ENCODE peak calls at places on chromosome 20, in five cellular contexts. X is SK-N-MC; O is activated CD4-positive, alpha-beta T cell treated with anti-CD3 and anti-CD28 coated beads, Interleukin-2, amount 50 U/mL, for 1 hour; H is BJ; F is HFF-Myc. C is an unnamed sample.

GRCh38 chr20:51137461-51137860 is 114.6 kb upstream of the KCNG1 start:
- DNase-seq in X (no peak), O (no peak), H (no peak), F (no peak), C (no peak)

GRCh38 chr20:58891076-58891685 is 38.7 kb downstream of the GNAS start:
- DNase-seq in X (no peak), O (peak), H (no peak), F (no peak), C (no peak)

GRCh38 chr20:21099653-21100589 is 6.2 kb downstream of the LINC00237 start:
- DNase-seq in X (no peak), O (no peak), H (no peak), F (no peak), C (no peak)

GRCh38 chr20:3323398-3323797 is 84.1 kb downstream of the DNAAF9 start:
- DNase-seq in X (no peak), O (no peak), H (no peak), F (no peak), C (no peak)

GRCh38 chr20:18971121-18971520 is 157.5 kb downstream of the SCP2D1 start:
- DNase-seq in X (no peak), O (no peak), H (no peak), F (no peak), C (no peak)

GRCh38 chr20:17916365-17916996 is 52.1 kb downstream of the SNX5 start:
- DNase-seq in X (no peak), O (no peak), H (no peak), F (no peak), C (no peak)

GRCh38 chr20:51750037-51750769 is 18.0 kb downstream of the ATP9A start:
- DNase-seq in X (no peak), O (no peak), H (peak), F (peak), C (no peak)

GRCh38 chr20:38870733-38871559 is 55.3 kb upstream of the FAM83D start:
- DNase-seq in X (no peak), O (peak), H (no peak), F (no peak), C (no peak)

GRCh38 chr20:61874421-61875068 is 191.1 kb downstream of the TAF4 start:
- DNase-seq in X (no peak), O (no peak), H (no peak), F (no peak), C (no peak)

GRCh38 chr20:3743251-3743650 is 10.8 kb downstream of the HSPA12B start:
- DNase-seq in X (no peak), O (no peak), H (no peak), F (no peak), C (no peak)

GRCh38 chr20:14337400-14338171 is at the start of gene FLRT3:
- DNase-seq in X (peak), O (no peak), H (peak), F (peak), C (peak)

GRCh38 chr20:57619053-57619831 is 984 bp downstream of the ZBP1 start:
- DNase-seq in X (no peak), O (peak), H (no peak), F (no peak), C (no peak)

GRCh38 chr20:34983995-34984735 is 28.5 kb downstream of the MYH7B start:
- DNase-seq in X (no peak), O (no peak), H (no peak), F (no peak), C (no peak)

GRCh38 chr20:1467355-1468116 is 887 bp upstream of the NSFL1C start:
- DNase-seq in X (no peak), O (no peak), H (no peak), F (no peak), C (no peak)

GRCh38 chr20:3042621-3043020 is 801 bp upstream of the GNRH2 start:
- DNase-seq in X (no peak), O (no peak), H (no peak), F (no peak), C (no peak)

GRCh38 chr20:37380864-37381579 is 35.1 kb downstream of the SRC start:
- DNase-seq in X (no peak), O (no peak), H (no peak), F (no peak), C (no peak)

GRCh38 chr20:49620364-49621240 is 52.7 kb upstream of the PTGIS start:
- DNase-seq in X (no peak), O (no peak), H (no peak), F (no peak), C (no peak)

GRCh38 chr20:45061244-45061643 is 39.7 kb downstream of the KCNS1 start:
- DNase-seq in X (no peak), O (no peak), H (peak), F (no peak), C (peak)

GRCh38 chr20:46767127-46767761 is 57.8 kb downstream of the SLC2A10 start:
- DNase-seq in X (no peak), O (no peak), H (no peak), F (peak), C (no peak)

GRCh38 chr20:48932375-48932941 is 10.9 kb downstream of the ARFGEF2 start:
- DNase-seq in X (no peak), O (no peak), H (no peak), F (no peak), C (no peak)

GRCh38 chr20:43545837-43546578 is 12.8 kb upstream of the SGK2 start:
- DNase-seq in X (no peak), O (no peak), H (no peak), F (no peak), C (no peak)

GRCh38 chr20:56788041-56788670 is 159.1 kb downstream of the TFAP2C start:
- DNase-seq in X (no peak), O (no peak), H (peak), F (peak), C (peak)

GRCh38 chr20:9401381-9401780 is 113.0 kb upstream of the LAMP5 start:
- DNase-seq in X (no peak), O (no peak), H (no peak), F (no peak), C (no peak)

GRCh38 chr20:59751075-59751711 is 146.9 kb downstream of the PHACTR3 start:
- DNase-seq in X (no peak), O (no peak), H (peak), F (no peak), C (no peak)

GRCh38 chr20:63890201-63890576 is 4.7 kb upstream of the DNAJC5 start:
- DNase-seq in X (no peak), O (no peak), H (no peak), F (no peak), C (no peak)